ENCODE peak calls at places on chromosomes 11 and 22, in nine cellular contexts. C is Peyer's patch, K is transverse colon, U is upper lobe of left lung, G is tibial nerve, X is esophagus squamous epithelium, T is spleen, J is ovary, H is right lobe of liver. E is an unnamed sample.

GRCh38 chr11:113971506-113972195 is 3.3 kb upstream of the HTR3A start:
- DNase-seq in X (no peak), H (no peak), T (no peak), K (no peak), C (no peak), U (no peak), J (no peak), G (no peak), E (no peak)

GRCh38 chr11:77189588-77190210 is 61.7 kb downstream of the MYO7A start:
- DNase-seq in X (no peak), J (no peak), U (no peak), C (no peak), G (no peak), H (no peak), K (no peak), T (no peak), E (no peak)

GRCh38 chr11:10303558-10304363 is 1.1 kb upstream of the ADM start:
- DNase-seq in K (peak; percentile 74), T (peak; percentile 90), J (no peak), H (peak; percentile 68), U (peak; percentile 66), X (no peak), G (no peak), C (peak; percentile 78), E (no peak)

GRCh38 chr11:128938156-128938885 is 4.3 kb downstream of the TP53AIP1 start:
- DNase-seq in G (no peak), H (no peak), J (no peak), U (no peak), X (no peak), T (peak; percentile 58), K (no peak), C (no peak), E (no peak)

GRCh38 chr11:4607782-4608666 is at the start of gene TRIM68:
- DNase-seq in K (peak; percentile 96), J (peak; percentile 97), G (peak; percentile 92), T (peak; percentile 98), C (peak; percentile 98), U (peak; percentile 97), H (peak; percentile 98), X (peak; percentile 80), E (peak; percentile 94)

GRCh38 chr11:33402066-33402465 is 144.9 kb downstream of the HIPK3 start:
- DNase-seq in X (no peak), K (no peak), C (no peak), T (no peak), J (no peak), G (no peak), U (no peak), H (no peak), E (no peak)

GRCh38 chr22:50733521-50734342 is 4.3 kb upstream of the ACR start:
- DNase-seq in K (peak; percentile 5), C (peak; percentile 35), T (peak; percentile 70), U (peak; percentile 19), J (no peak), G (peak; percentile 10), X (no peak), H (no peak), E (peak; percentile 15)

GRCh38 chr11:75532200-75532972 is 6.6 kb upstream of the GDPD5 start:
- DNase-seq in K (peak; percentile 80), T (peak; percentile 90), C (peak; percentile 92), J (peak; percentile 71), U (peak; percentile 81), H (peak; percentile 61), X (no peak), G (peak; percentile 68), E (peak; percentile 71)

GRCh38 chr11:134599180-134599810 is 187.3 kb upstream of the B3GAT1 start:
- DNase-seq in J (no peak), C (no peak), X (no peak), G (no peak), U (no peak), H (no peak), K (no peak), T (no peak), E (no peak)

GRCh38 chr22:36303874-36304273 is 50.9 kb downstream of the APOL1 start:
- DNase-seq in X (no peak), T (no peak), J (no peak), H (peak; percentile 62), G (no peak), K (peak; percentile 64), U (peak; percentile 74), C (peak; percentile 81), E (no peak)

GRCh38 chr11:91158901-91159537 is 936.2 kb upstream of the CHORDC1 start:
- DNase-seq in J (no peak), U (no peak), T (no peak), G (no peak), K (no peak), X (no peak), H (no peak), C (no peak), E (no peak)

GRCh38 chr11:44597358-44598009 is 32.0 kb downstream of the CD82 start:
- DNase-seq in G (no peak), J (no peak), X (no peak), T (no peak), C (no peak), K (no peak), H (no peak), U (no peak), E (no peak)
- TF ChIP-seq POLR2A in G (no peak), J (no peak), X (no peak), T (no peak), C (no peak), K (no peak), H (no peak), U (no peak), E (no peak)

DNA sequence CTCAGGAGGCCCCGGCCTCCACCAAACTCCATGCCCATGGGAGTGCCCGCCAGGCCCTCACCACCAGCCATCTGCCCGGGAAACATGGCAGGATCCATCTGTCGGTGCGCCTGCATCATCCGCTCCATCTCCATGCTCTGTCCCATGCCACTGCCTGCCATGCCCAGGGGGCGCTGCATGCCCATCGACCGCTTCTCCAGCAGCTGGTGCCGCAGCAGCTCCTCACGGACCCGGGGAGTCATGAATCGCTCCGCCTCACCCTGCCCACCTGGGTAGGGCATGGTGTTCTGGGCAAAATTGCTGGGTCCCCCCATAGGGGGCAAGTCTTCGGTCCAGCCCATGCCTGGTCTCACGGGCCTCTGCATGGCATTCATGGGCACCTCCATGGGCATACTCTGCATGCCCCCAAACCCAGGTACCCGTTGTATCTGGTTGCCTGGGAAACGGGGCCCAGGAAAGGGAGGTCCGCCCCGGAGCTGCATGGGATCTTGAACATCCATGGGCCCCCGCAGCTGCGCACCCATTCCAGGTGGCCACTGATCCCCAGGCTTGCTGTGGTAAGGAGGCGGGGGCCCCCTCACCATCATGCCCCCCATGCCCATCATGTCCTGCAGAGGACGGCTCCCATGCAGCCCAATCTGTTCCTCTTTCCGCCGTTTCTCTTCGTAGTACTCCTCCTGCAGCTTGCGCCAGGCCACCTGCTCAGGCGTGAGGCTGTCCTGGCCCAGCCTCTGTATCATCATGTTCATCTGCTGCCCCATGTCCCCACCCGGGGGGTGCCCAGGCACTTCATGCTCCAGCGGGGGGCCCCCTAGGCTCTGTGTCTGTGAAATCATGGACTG is 18.0 kb downstream of the CXCR5 start:
- DNase-seq in J (peak; percentile 34), U (no peak), K (no peak), C (peak; percentile 51), H (no peak), G (no peak), X (no peak), T (peak; percentile 72), E (no peak)
- TF ChIP-seq CTCF in J (no peak), U (no peak), K (no peak), C (no peak), H (no peak), G (no peak), X (no peak), T (no peak), E (no peak)

DNA sequence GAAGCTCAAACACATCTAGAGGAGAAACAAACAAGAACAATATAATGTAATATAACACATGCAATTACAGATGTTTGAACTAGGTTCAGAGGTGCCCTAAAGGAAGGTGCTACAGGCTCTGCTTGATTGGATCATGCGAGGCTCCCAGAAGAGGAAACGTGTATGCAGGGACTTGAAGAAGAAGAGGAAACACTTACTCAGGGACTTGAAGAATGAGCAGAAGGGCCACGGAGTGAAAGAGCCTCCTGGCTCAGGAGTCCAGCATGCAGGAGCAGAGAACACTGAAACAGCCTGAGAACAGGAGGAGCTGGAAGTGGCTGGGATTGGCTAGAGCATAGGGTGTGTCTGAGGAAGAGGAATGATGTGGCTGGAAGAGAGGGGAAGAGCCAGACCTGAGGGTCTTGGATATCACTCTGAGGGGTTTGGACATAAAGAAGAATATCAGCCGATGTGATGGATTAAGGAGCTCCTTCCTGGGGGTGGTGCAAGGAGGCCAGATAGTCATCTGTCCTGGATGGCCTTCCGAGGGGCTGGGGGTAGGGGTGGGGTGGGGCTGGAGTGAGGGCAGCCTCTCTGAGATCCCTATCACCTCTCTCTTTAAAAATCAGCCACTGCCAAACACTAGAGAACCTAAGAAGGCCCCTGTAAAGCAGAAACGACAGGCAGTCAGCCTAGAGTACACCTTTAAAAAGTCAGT is 16.8 kb downstream of the FZD4 start:
- DNase-seq in G (no peak), C (no peak), K (no peak), X (no peak), J (no peak), T (no peak), U (peak; percentile 41), H (no peak), E (no peak)
- H3K4me1 ChIP-seq in G (no peaks in the 10 kb centered on the region), C (no peaks in the 10 kb centered on the region), K (peaks cover 24% of the 10 kb centered on the region), X (peaks cover 71% of the 10 kb centered on the region), J (peaks cover 35% of the 10 kb centered on the region), T (peaks cover 13% of the 10 kb centered on the region), U (peaks cover 39% of the 10 kb centered on the region), H (peaks cover 36% of the 10 kb centered on the region), E (peaks cover 20% of the 10 kb centered on the region)

DNA sequence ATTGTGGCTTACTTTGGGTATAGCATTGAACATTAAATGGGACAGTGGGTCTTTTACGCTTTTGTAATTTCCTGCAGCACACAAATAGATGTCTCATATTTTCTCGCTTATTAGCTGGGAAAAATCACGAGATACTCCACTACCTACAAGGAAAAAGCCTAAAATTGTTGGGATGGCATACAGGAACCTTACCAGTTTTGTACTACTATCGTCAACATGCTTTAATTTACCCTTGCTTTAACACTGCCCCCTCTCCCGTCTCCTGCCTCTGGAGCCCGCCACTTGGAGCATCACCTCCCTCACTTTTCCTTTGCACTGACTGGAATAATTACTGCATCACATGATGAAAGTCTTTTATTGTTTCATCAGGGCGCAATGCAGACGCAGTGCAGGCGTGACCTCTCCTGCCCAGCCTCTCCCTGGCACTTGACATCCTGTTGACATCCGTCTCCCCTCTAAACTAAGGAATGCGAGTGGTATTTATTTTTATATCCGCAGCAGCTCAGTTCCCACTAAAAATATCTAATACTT is 1.0 kb upstream of the FNBP4 start:
- DNase-seq in K (peak; percentile 72), G (peak; percentile 43), C (peak; percentile 79), U (peak; percentile 87), H (peak; percentile 55), X (no peak), T (peak; percentile 81), J (peak; percentile 51), E (peak; percentile 45)
- TF ChIP-seq POLR2A in K (peak; percentile 92), G (peak; percentile 75), C (peak; percentile 92), U (no peak), H (peak; percentile 75), X (peak; percentile 84), T (no peak), J (peak; percentile 29), E (peak; percentile 70)

E was measured in uterus.